ENCODE peak calls at places on chromosomes 13 and 19, in six cellular contexts. A, L, B, J, X and U are unnamed samples.

GRCh38 chr13:25872871-25873607 is 178.8 kb downstream of the SHISA2 start:
- DNase-seq in B (no peak), J (no peak), L (no peak), A (no peak), X (peak; percentile 51), U (peak; percentile 15)

GRCh38 chr19:36514012-36514612 is 14.0 kb downstream of the ZNF260 start:
- DNase-seq in J (no peak), B (no peak), A (no peak), X (no peak), L (peak; percentile 10), U (peak; percentile 5)

GRCh38 chr13:103656329-103656728 is 590.1 kb upstream of the SLC10A2 start:
- DNase-seq in L (no peak), J (no peak), A (no peak), X (no peak), B (no peak), U (no peak)

GRCh38 chr19:56740478-56740877 is 68.9 kb upstream of the ZNF835 start:
- DNase-seq in J (no peak), X (no peak), B (no peak), L (no peak), A (no peak), U (no peak)

GRCh38 chr19:36837902-36838783 is at the start of gene ZNF790:
- DNase-seq in A (peak; percentile 70), J (peak; percentile 93), B (peak; percentile 86), X (peak; percentile 95), L (peak; percentile 95), U (peak; percentile 94)

GRCh38 chr19:1745589-1746031 is 7.7 kb upstream of the ONECUT3 start:
- DNase-seq in B (no peak), X (peak; percentile 33), L (no peak), J (no peak), A (no peak), U (no peak)

GRCh38 chr13:65063753-65064152 is 2166.4 kb downstream of the PCDH9 start:
- DNase-seq in L (peak; percentile 87), J (no peak), B (no peak), A (peak; percentile 71), X (peak; percentile 54), U (no peak)

GRCh38 chr19:7460562-7460966 is 28.3 kb downstream of the PEX11G start:
- DNase-seq in L (no peak), J (no peak), A (no peak), X (peak; percentile 35), B (no peak), U (peak; percentile 65)

GRCh38 chr19:54209058-54209747 is 8.5 kb downstream of the RPS9 start:
- DNase-seq in J (no peak), L (no peak), B (no peak), A (no peak), X (no peak), U (peak; percentile 23)

GRCh38 chr19:13748169-13748884 is 16.0 kb upstream of the MRI1 start:
- DNase-seq in A (no peak), J (no peak), L (peak; percentile 56), X (peak; percentile 53), B (no peak), U (peak; percentile 65)

GRCh38 chr13:30908416-30908980 is 2.4 kb downstream of the MEDAG start:
- DNase-seq in A (no peak), L (peak; percentile 60), X (peak; percentile 92), B (no peak), J (peak; percentile 88), U (peak; percentile 93)

GRCh38 chr19:858868-859843 is at the start of gene CFD:
- DNase-seq in L (peak; percentile 78), J (peak; percentile 82), B (peak; percentile 38), X (no peak), A (no peak), U (peak; percentile 46)

GRCh38 chr19:6229216-6229913 is 50.4 kb downstream of the MLLT1 start:
- DNase-seq in L (no peak), B (no peak), A (no peak), X (no peak), J (no peak), U (no peak)

GRCh38 chr13:35675651-35676050 is 199.2 kb upstream of the MAB21L1 start:
- DNase-seq in X (no peak), L (no peak), A (no peak), J (no peak), B (no peak), U (no peak)

GRCh38 chr13:50081106-50081898 is 66.1 kb downstream of the KCNRG start:
- DNase-seq in A (no peak), B (peak; percentile 48), J (peak; percentile 80), L (no peak), X (peak; percentile 54), U (no peak)

GRCh38 chr13:41608111-41608510 is 150.8 kb downstream of the RGCC start:
- DNase-seq in A (no peak), J (no peak), X (no peak), B (no peak), L (no peak), U (no peak)

GRCh38 chr19:45178262-45179062 is at the start of gene BLOC1S3:
- DNase-seq in A (peak; percentile 100), J (peak; percentile 100), X (peak; percentile 100), L (peak; percentile 100), B (peak; percentile 100), U (peak; percentile 100)
- TF ChIP-seq CTCF in A (peak; percentile 36), J (peak; percentile 21), X (peak; percentile 38), L (no peak), B (peak; percentile 21), U (no peak)

GRCh38 chr13:51843529-51843928 is 1.4 kb downstream of the TMEM272 start:
- DNase-seq in J (no peak), L (no peak), X (no peak), A (no peak), B (no peak), U (no peak)

GRCh38 chr13:51846756-51847155 is 1.8 kb upstream of the TMEM272 start:
- DNase-seq in L (no peak), B (no peak), A (no peak), J (no peak), X (no peak), U (no peak)

GRCh38 chr13:51844862-51845573 is at the start of gene TMEM272:
- DNase-seq in A (no peak), L (peak; percentile 30), X (peak; percentile 60), J (no peak), B (peak; percentile 57), U (peak; percentile 36)

GRCh38 chr13:51848674-51849073 is 3.7 kb upstream of the TMEM272 start:
- DNase-seq in J (no peak), B (no peak), L (peak; percentile 67), A (no peak), X (peak; percentile 18), U (peak; percentile 69)

DNA sequence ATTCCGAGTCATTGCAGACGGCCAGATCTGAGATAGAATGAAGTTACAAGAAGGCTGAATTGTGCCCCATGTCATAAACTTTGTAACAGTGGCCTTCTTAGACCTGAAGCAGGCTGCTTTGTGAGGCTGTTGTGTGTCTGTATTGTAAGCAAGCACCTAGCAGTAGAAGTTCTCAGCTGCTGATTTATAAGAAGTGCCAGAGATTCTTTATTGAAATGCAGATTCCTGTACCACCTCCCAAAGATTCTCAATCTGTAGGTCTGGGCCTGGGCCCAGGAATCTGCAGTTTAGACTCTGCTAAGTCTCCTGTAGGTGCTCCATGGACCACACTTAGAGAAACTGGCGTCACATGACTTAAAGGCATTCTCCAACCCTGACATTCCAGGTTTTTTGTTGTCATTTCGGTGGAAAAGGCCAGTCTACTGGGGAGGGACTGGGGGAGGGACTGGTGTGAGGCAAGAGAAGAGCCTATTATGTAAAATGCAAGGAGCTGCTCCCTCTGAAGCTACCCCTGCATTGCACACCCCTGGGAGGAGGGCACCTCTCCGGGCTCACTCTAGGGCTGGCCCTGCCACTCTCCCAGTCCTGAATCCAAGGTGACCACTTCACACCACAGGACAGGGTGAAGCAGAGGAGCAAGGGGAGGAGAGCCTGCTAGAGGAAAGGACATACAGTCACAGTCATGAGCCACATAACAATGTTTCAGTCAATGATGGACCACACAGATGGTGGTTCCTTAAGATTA is 769 bp upstream of the TMEM272 start:
- DNase-seq in J (no peak), B (no peak), A (no peak), L (no peak), X (no peak), U (no peak)
- H3K4me3 ChIP-seq in J (no peak overlapping the region), B (no peak overlapping the region), A (no peak overlapping the region), L (no peak overlapping the region), X (no peak overlapping the region), U (no peak overlapping the region)

GRCh38 chr13:67238277-67238859 is 8.2 kb upstream of the PCDH9 start:
- DNase-seq in L (peak; percentile 58), A (no peak), J (no peak), X (peak; percentile 55), B (no peak), U (peak; percentile 75)
- TF ChIP-seq CTCF in L (no peak), A (peak; percentile 64), J (peak; percentile 76), X (peak; percentile 60), B (peak; percentile 71), U (peak; percentile 47)

GRCh38 chr19:46863818-46864629 is 3.2 kb downstream of the ARHGAP35 start:
- DNase-seq in X (peak; percentile 84), A (no peak), B (peak; percentile 39), L (peak; percentile 57), J (no peak), U (peak; percentile 43)
- H3K4me3 ChIP-seq in X (peak overlapping the region; percentile 12), A (peak overlapping the region; percentile 83), B (peak overlapping the region; percentile 16), L (peak overlapping the region; percentile 78), J (peak overlapping the region; percentile 93), U (peak overlapping the region; percentile 60)

GRCh38 chr19:24033962-24034342 is 53.0 kb upstream of the ZNF254 start:
- DNase-seq in X (peak; percentile 68), J (peak; percentile 70), B (peak; percentile 60), A (peak; percentile 21), L (peak; percentile 68), U (peak; percentile 69)

GRCh38 chr19:24032651-24033050 is 54.3 kb upstream of the ZNF254 start:
- DNase-seq in X (no peak), L (no peak), B (no peak), J (no peak), A (no peak), U (no peak)

GRCh38 chr19:24029941-24030636 is 56.9 kb upstream of the ZNF254 start:
- DNase-seq in X (no peak), A (no peak), J (no peak), L (no peak), B (no peak), U (no peak)

GRCh38 chr19:24033308-24033961 is 53.6 kb upstream of the ZNF254 start:
- DNase-seq in L (peak; percentile 91), X (peak; percentile 95), B (peak; percentile 89), A (peak; percentile 76), J (peak; percentile 93), U (peak; percentile 95)
- TF ChIP-seq CTCF in L (no peak), X (peak; percentile 8), B (no peak), A (peak; percentile 15), J (no peak), U (no peak)